ENCODE peak calls at places on chromosomes 2 and 18, in four cellular contexts. Q is GM12878, S is H1, K is HCT116. B is an unnamed sample.

GRCh38 chr2:182890305-182890704 is 23.9 kb upstream of the FRZB start:
- DNase-seq in Q (no peak), S (no peak), K (no peak), B (no peak)

GRCh38 chr2:213451542-213452256 is 167.4 kb downstream of the SPAG16 start:
- DNase-seq in Q (no peak), S (no peak), K (no peak), B (no peak)

GRCh38 chr18:3742541-3742940 is 292.6 kb downstream of the TGIF1 start:
- DNase-seq in Q (no peak), S (no peak), K (no peak), B (no peak)

GRCh38 chr2:172179045-172179742 is 76.5 kb upstream of the DLX2 start:
- DNase-seq in Q (no peak), S (no peak), K (no peak), B (no peak)

GRCh38 chr2:241123816-241124536 is 21.9 kb upstream of the MTERF4 start:
- DNase-seq in Q (no peak), S (no peak), K (no peak), B (no peak)

GRCh38 chr2:137729305-137729704 is 235.0 kb upstream of the HNMT start:
- DNase-seq in Q (no peak), S (no peak), K (no peak), B (no peak)

GRCh38 chr2:197675711-197676188 is 363 bp upstream of the RFTN2 start:
- DNase-seq in Q (no peak), S (no peak), K (no peak), B (no peak)

GRCh38 chr2:160583162-160583522 is 89.5 kb upstream of the RBMS1 start:
- DNase-seq in Q (no peak), S (no peak), K (no peak), B (no peak)

GRCh38 chr18:79503891-79504475 is 108.3 kb downstream of the NFATC1 start:
- DNase-seq in Q (no peak), S (no peak), K (no peak), B (no peak)

GRCh38 chr18:33627114-33627513 is 49.1 kb downstream of the ASXL3 start:
- DNase-seq in Q (no peak), S (no peak), K (no peak), B (no peak)

DNA sequence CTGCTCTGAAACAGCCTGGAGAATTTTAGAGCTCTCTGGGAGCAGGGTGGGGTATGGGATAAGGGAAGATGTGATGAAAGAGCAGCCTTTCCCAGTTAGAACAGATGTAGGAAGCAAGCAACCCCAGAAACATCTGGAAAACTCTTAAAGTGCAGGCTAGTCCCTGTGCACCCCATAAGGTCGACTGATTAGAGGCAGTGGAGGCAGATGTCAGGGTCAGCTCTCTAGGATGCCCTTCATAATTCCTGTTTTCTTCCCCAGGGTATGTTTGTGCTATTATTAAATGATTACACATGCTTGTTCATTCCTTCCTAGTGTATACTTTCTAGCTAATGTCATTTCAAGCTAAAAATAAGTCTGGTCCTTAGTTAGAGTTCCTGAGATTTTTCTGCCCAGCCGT is 41.7 kb downstream of the PTPRM start:
- DNase-seq in Q (no peak), S (no peak), K (no peak), B (no peak)
- H3K4me2 ChIP-seq in Q (no peak), S (no peak), K (no peak), B (no peak)

GRCh38 chr2:86333378-86333777 is 4.0 kb downstream of the REEP1 start:
- DNase-seq in Q (no peak), S (no peak), K (no peak), B (no peak)
- TF ChIP-seq EGR1 in Q (no peak), S (no peak), K (no peak), B (no peak)

GRCh38 chr18:61984293-61984692 is 91.5 kb upstream of the RNF152 start:
- DNase-seq in Q (no peak), S (no peak), K (no peak), B (no peak)

GRCh38 chr18:61982475-61982874 is 89.7 kb upstream of the RNF152 start:
- DNase-seq in Q (no peak), S (no peak), K (no peak), B (no peak)

GRCh38 chr18:61975526-61976326 is 82.9 kb upstream of the RNF152 start:
- DNase-seq in Q (no peak), S (no peak), K (no peak), B (no peak)

GRCh38 chr18:61980355-61980754 is 87.5 kb upstream of the RNF152 start:
- DNase-seq in Q (no peak), S (no peak), K (no peak), B (no peak)
- H3K4me2 ChIP-seq in Q (no peak), S (no peak), K (no peak), B (no peak)

GRCh38 chr2:33929467-33929866 is 330.4 kb upstream of the FAM98A start:
- DNase-seq in Q (peak), S (no peak), K (no peak), B (no peak)

GRCh38 chr2:33924770-33925169 is 325.7 kb upstream of the FAM98A start:
- DNase-seq in Q (no peak), S (no peak), K (no peak), B (no peak)
- TF ChIP-seq EGR1 in Q (no peak), S (no peak), K (no peak), B (no peak)

GRCh38 chr18:376307-376706 is 108.5 kb upstream of the THOC1 start:
- DNase-seq in Q (no peak), S (no peak), K (no peak), B (no peak)
- H3K4me2 ChIP-seq in Q (no peak), S (no peak), K (no peak), B (no peak)

GRCh38 chr2:2036686-2037085 is 292.4 kb upstream of the PXDN start:
- DNase-seq in Q (no peak), S (no peak), K (no peak), B (no peak)
- TF ChIP-seq EGR1 in Q (no peak), S (no peak), K (no peak), B (no peak)

GRCh38 chr2:135132314-135132713 is 80.2 kb downstream of the RAB3GAP1 start:
- DNase-seq in Q (no peak), S (no peak), K (no peak), B (no peak)
- H3K4me2 ChIP-seq in Q (no peak), S (no peak), K (no peak), B (no peak)

DNA sequence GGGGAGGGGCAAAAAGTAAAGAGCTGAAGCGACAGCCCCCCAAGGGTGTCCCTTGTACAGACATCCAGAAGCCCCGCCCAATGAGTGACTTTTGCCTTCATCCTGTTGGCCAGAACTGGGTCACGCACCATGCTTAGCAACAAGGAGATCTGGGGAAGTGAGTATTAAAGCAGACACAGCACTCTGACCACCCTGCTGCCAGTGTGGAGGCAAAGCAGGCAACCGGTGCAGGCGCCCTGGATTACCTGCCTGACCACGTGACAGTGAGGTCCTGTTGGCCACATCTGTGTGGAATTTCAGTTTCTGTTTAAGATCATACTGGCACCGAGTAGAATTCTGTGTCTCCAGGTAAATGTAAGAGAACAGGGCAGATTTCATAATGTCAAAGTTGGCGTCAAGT is 21.6 kb upstream of the BIN1 start:
- DNase-seq in Q (peak), S (no peak), K (peak), B (no peak)
- TF ChIP-seq EGR1 in Q (no peak), S (no peak), K (no peak), B (no peak)

B was measured in K562.